ENCODE peak calls at places on chromosomes 3 and 15, in five cellular contexts. One of them, this sample, is unnamed.

GRCh38 chr15:68278345-68279217 is 1.0 kb downstream of the FEM1B start:
- DNase-seq in ascending aorta: no peak
- DNase-seq in kidney: no peak
- DNase-seq in activated CD4-positive, alpha-beta T cell treated with anti-CD3 and anti-CD28 coated beads, Interleukin-2, amount 50 U/mL, for 4 hours: peak
- DNase-seq in activated CD4-positive, CD25-positive, alpha-beta regulatory T cell: no peak
- DNase-seq in this sample: no peak

GRCh38 chr15:75616766-75617165 is 8.8 kb downstream of the SNUPN start:
- DNase-seq in ascending aorta: no peak
- DNase-seq in kidney: no peak
- DNase-seq in activated CD4-positive, alpha-beta T cell treated with anti-CD3 and anti-CD28 coated beads, Interleukin-2, amount 50 U/mL, for 4 hours: no peak
- DNase-seq in activated CD4-positive, CD25-positive, alpha-beta regulatory T cell: no peak
- DNase-seq in this sample: no peak

GRCh38 chr3:102136183-102136582 is 286.9 kb downstream of the NFKBIZ start:
- DNase-seq in ascending aorta: no peak
- DNase-seq in kidney: no peak
- DNase-seq in activated CD4-positive, alpha-beta T cell treated with anti-CD3 and anti-CD28 coated beads, Interleukin-2, amount 50 U/mL, for 4 hours: no peak
- DNase-seq in activated CD4-positive, CD25-positive, alpha-beta regulatory T cell: no peak
- DNase-seq in this sample: no peak

GRCh38 chr15:63752979-63753378 is 80.8 kb downstream of the HERC1 start:
- DNase-seq in ascending aorta: no peak
- DNase-seq in kidney: no peak
- DNase-seq in activated CD4-positive, alpha-beta T cell treated with anti-CD3 and anti-CD28 coated beads, Interleukin-2, amount 50 U/mL, for 4 hours: no peak
- DNase-seq in activated CD4-positive, CD25-positive, alpha-beta regulatory T cell: no peak
- DNase-seq in this sample: no peak

GRCh38 chr3:59908700-59909099 is 858.9 kb upstream of the CFAP20DC start:
- DNase-seq in ascending aorta: no peak
- DNase-seq in kidney: no peak
- DNase-seq in activated CD4-positive, alpha-beta T cell treated with anti-CD3 and anti-CD28 coated beads, Interleukin-2, amount 50 U/mL, for 4 hours: no peak
- DNase-seq in activated CD4-positive, CD25-positive, alpha-beta regulatory T cell: no peak
- DNase-seq in this sample: no peak

GRCh38 chr15:35195649-35196048 is 110.6 kb upstream of the NANOGP8 start:
- DNase-seq in ascending aorta: no peak
- DNase-seq in kidney: no peak
- DNase-seq in activated CD4-positive, alpha-beta T cell treated with anti-CD3 and anti-CD28 coated beads, Interleukin-2, amount 50 U/mL, for 4 hours: no peak
- DNase-seq in activated CD4-positive, CD25-positive, alpha-beta regulatory T cell: no peak
- DNase-seq in this sample: no peak

GRCh38 chr3:15325228-15325627 is 7.2 kb downstream of the SH3BP5 start:
- DNase-seq in ascending aorta: no peak
- DNase-seq in kidney: no peak
- DNase-seq in activated CD4-positive, alpha-beta T cell treated with anti-CD3 and anti-CD28 coated beads, Interleukin-2, amount 50 U/mL, for 4 hours: no peak
- DNase-seq in activated CD4-positive, CD25-positive, alpha-beta regulatory T cell: no peak
- DNase-seq in this sample: no peak

GRCh38 chr3:170038434-170039110 is 777 bp downstream of the GPR160 start:
- DNase-seq in ascending aorta: no peak
- DNase-seq in kidney: peak
- DNase-seq in activated CD4-positive, alpha-beta T cell treated with anti-CD3 and anti-CD28 coated beads, Interleukin-2, amount 50 U/mL, for 4 hours: peak
- DNase-seq in activated CD4-positive, CD25-positive, alpha-beta regulatory T cell: no peak
- DNase-seq in this sample: peak

GRCh38 chr15:70741107-70741511 is 22.2 kb downstream of the UACA start:
- DNase-seq in ascending aorta: no peak
- DNase-seq in kidney: no peak
- DNase-seq in activated CD4-positive, alpha-beta T cell treated with anti-CD3 and anti-CD28 coated beads, Interleukin-2, amount 50 U/mL, for 4 hours: no peak
- DNase-seq in activated CD4-positive, CD25-positive, alpha-beta regulatory T cell: no peak
- DNase-seq in this sample: no peak

GRCh38 chr3:156630081-156630772 is 44.2 kb upstream of the TIPARP start:
- DNase-seq in ascending aorta: no peak
- DNase-seq in kidney: no peak
- DNase-seq in activated CD4-positive, alpha-beta T cell treated with anti-CD3 and anti-CD28 coated beads, Interleukin-2, amount 50 U/mL, for 4 hours: no peak
- DNase-seq in activated CD4-positive, CD25-positive, alpha-beta regulatory T cell: no peak
- DNase-seq in this sample: no peak

GRCh38 chr15:101128191-101128590 is 123.7 kb downstream of the CHSY1 start:
- DNase-seq in ascending aorta: no peak
- DNase-seq in kidney: peak
- DNase-seq in activated CD4-positive, alpha-beta T cell treated with anti-CD3 and anti-CD28 coated beads, Interleukin-2, amount 50 U/mL, for 4 hours: no peak
- DNase-seq in activated CD4-positive, CD25-positive, alpha-beta regulatory T cell: no peak
- DNase-seq in this sample: no peak

GRCh38 chr3:177835008-177835407 is 637.7 kb upstream of the TBL1XR1 start:
- DNase-seq in ascending aorta: no peak
- DNase-seq in kidney: no peak
- DNase-seq in activated CD4-positive, alpha-beta T cell treated with anti-CD3 and anti-CD28 coated beads, Interleukin-2, amount 50 U/mL, for 4 hours: no peak
- DNase-seq in activated CD4-positive, CD25-positive, alpha-beta regulatory T cell: no peak
- DNase-seq in this sample: no peak

GRCh38 chr3:47035645-47036044 is 56.2 kb downstream of the NBEAL2 start:
- DNase-seq in ascending aorta: no peak
- DNase-seq in kidney: no peak
- DNase-seq in activated CD4-positive, alpha-beta T cell treated with anti-CD3 and anti-CD28 coated beads, Interleukin-2, amount 50 U/mL, for 4 hours: no peak
- DNase-seq in activated CD4-positive, CD25-positive, alpha-beta regulatory T cell: no peak
- DNase-seq in this sample: no peak

GRCh38 chr3:13881536-13882410 is 1.9 kb upstream of the WNT7A start:
- DNase-seq in ascending aorta: no peak
- DNase-seq in kidney: no peak
- DNase-seq in activated CD4-positive, alpha-beta T cell treated with anti-CD3 and anti-CD28 coated beads, Interleukin-2, amount 50 U/mL, for 4 hours: no peak
- DNase-seq in activated CD4-positive, CD25-positive, alpha-beta regulatory T cell: no peak
- DNase-seq in this sample: no peak

GRCh38 chr3:126103121-126104027 is 19.4 kb upstream of the SLC41A3 start:
- DNase-seq in ascending aorta: no peak
- DNase-seq in kidney: no peak
- DNase-seq in activated CD4-positive, alpha-beta T cell treated with anti-CD3 and anti-CD28 coated beads, Interleukin-2, amount 50 U/mL, for 4 hours: no peak
- DNase-seq in activated CD4-positive, CD25-positive, alpha-beta regulatory T cell: no peak
- DNase-seq in this sample: no peak

GRCh38 chr3:29932662-29933316 is 651.9 kb downstream of the RBMS3 start:
- DNase-seq in ascending aorta: no peak
- DNase-seq in kidney: no peak
- DNase-seq in activated CD4-positive, alpha-beta T cell treated with anti-CD3 and anti-CD28 coated beads, Interleukin-2, amount 50 U/mL, for 4 hours: no peak
- DNase-seq in activated CD4-positive, CD25-positive, alpha-beta regulatory T cell: no peak
- DNase-seq in this sample: no peak

GRCh38 chr3:79002465-79003372 is 765.1 kb downstream of the ROBO1 start:
- DNase-seq in ascending aorta: no peak
- DNase-seq in kidney: no peak
- DNase-seq in activated CD4-positive, alpha-beta T cell treated with anti-CD3 and anti-CD28 coated beads, Interleukin-2, amount 50 U/mL, for 4 hours: no peak
- DNase-seq in activated CD4-positive, CD25-positive, alpha-beta regulatory T cell: no peak
- DNase-seq in this sample: no peak

This sample was measured in naive thymus-derived CD8-positive, alpha-beta T cell.